ENCODE peak calls at places on chromosomes 1 and 21, in four cellular contexts. M is transverse colon, U is progenitor cell of endocrine pancreas, W is fibroblast of lung. P is an unnamed sample.

GRCh38 chr1:173015629-173016028 is 35.1 kb downstream of the TNFSF18 start:
- DNase-seq in U (no peak), M (no peak), W (no peak), P (no peak)

GRCh38 chr1:220516014-220516721 is 11.8 kb upstream of the MARK1 start:
- DNase-seq in W (peak; percentile 36), M (no peak), U (no peak), P (no peak)

GRCh38 chr1:226411619-226412018 is 3.7 kb upstream of the PARP1 start:
- DNase-seq in M (no peak), W (no peak), U (no peak), P (no peak)

GRCh38 chr1:17215545-17215890 is 10.6 kb downstream of the PADI1 start:
- DNase-seq in U (no peak), W (peak; percentile 35), M (no peak), P (no peak)

GRCh38 chr21:35423694-35424093 is 374.6 kb upstream of the RUNX1 start:
- DNase-seq in W (peak; percentile 51), U (no peak), M (no peak), P (no peak)

GRCh38 chr1:199313444-199313843 is 674.6 kb downstream of the PTPRC start:
- DNase-seq in W (no peak), U (no peak), M (no peak), P (no peak)

GRCh38 chr1:89489037-89489729 is 35.4 kb upstream of the LRRC8B start:
- DNase-seq in U (no peak), M (no peak), W (peak; percentile 68), P (no peak)

GRCh38 chr1:23202263-23202749 is 15.0 kb downstream of the HTR1D start:
- DNase-seq in U (no peak), M (no peak), W (peak; percentile 71), P (no peak)

GRCh38 chr1:205285391-205286101 is 36.0 kb downstream of the NUAK2 start:
- DNase-seq in M (peak; percentile 54), W (peak; percentile 62), U (no peak), P (peak; percentile 66)

GRCh38 chr1:43522776-43523480 is 7.8 kb upstream of the PTPRF start:
- DNase-seq in U (no peak), W (peak; percentile 83), M (peak; percentile 81), P (no peak)

GRCh38 chr21:34724131-34724856 is 55.5 kb downstream of the CLIC6 start:
- DNase-seq in U (no peak), M (no peak), W (no peak), P (no peak)

GRCh38 chr21:45979651-45980050 is 1.9 kb upstream of the COL6A1 start:
- DNase-seq in U (no peak), W (no peak), M (peak; percentile 7), P (no peak)

GRCh38 chr1:8529901-8530300 is 212.0 kb downstream of the SLC45A1 start:
- DNase-seq in W (no peak), M (no peak), U (no peak), P (no peak)

GRCh38 chr1:11749203-11749689 is 12.7 kb upstream of the C1orf167 start:
- DNase-seq in W (peak; percentile 12), U (no peak), M (peak; percentile 47), P (peak; percentile 66)

GRCh38 chr1:24745711-24746582 is 700 bp downstream of the CLIC4 start:
- DNase-seq in W (peak; percentile 63), M (peak; percentile 52), U (no peak), P (no peak)

GRCh38 chr1:155186955-155187891 is 13.6 kb downstream of the TRIM46 start:
- DNase-seq in W (no peak), M (no peak), U (no peak), P (no peak)

GRCh38 chr1:242132446-242132845 is 133.5 kb upstream of the MAP1LC3C start:
- DNase-seq in M (no peak), W (no peak), U (no peak), P (no peak)

GRCh38 chr1:228986093-228986904 is 251.0 kb downstream of the RHOU start:
- DNase-seq in M (peak; percentile 47), W (peak; percentile 27), U (no peak), P (no peak)

GRCh38 chr21:27346041-27346448 is 379.2 kb upstream of the ADAMTS5 start:
- DNase-seq in U (no peak), M (no peak), W (peak; percentile 36), P (no peak)

GRCh38 chr21:27954806-27955205 is 987.9 kb upstream of the ADAMTS5 start:
- DNase-seq in U (no peak), M (no peak), W (peak; percentile 61), P (no peak)

GRCh38 chr1:200558866-200559459 is 61.6 kb downstream of the KIF14 start:
- DNase-seq in W (peak; percentile 48), M (no peak), U (no peak), P (peak; percentile 18)

GRCh38 chr1:23747947-23748346 is 4.7 kb downstream of the ELOA start:
- DNase-seq in U (no peak), M (no peak), W (no peak), P (no peak)

GRCh38 chr1:32337855-32338636 is 2.0 kb upstream of the MARCKSL1 start:
- DNase-seq in U (no peak), M (peak; percentile 56), W (peak; percentile 68), P (no peak)

GRCh38 chr21:14259669-14260458 is 43.9 kb downstream of the RBM11 start:
- DNase-seq in U (no peak), M (no peak), W (peak; percentile 28), P (peak; percentile 23)

GRCh38 chr1:186958520-186958919 is 129.8 kb downstream of the PLA2G4A start:
- DNase-seq in U (no peak), M (no peak), W (peak; percentile 56), P (no peak)

GRCh38 chr1:88867743-88868521 is 23.4 kb downstream of the GTF2B start:
- DNase-seq in U (no peak), M (no peak), W (peak; percentile 89), P (no peak)

GRCh38 chr21:21415741-21416140 is 417.5 kb downstream of the NCAM2 start:
- DNase-seq in W (peak; percentile 56), M (no peak), U (no peak), P (no peak)

GRCh38 chr1:83583351-83584014 is 415.4 kb downstream of the TTLL7 start:
- DNase-seq in U (no peak), W (no peak), M (peak; percentile 20), P (no peak)

P was measured in naive thymus-derived CD4-positive, alpha-beta T cell.